ENCODE peak calls at places on chromosomes 6 and 20, in four cellular contexts. One of them, this sample, is unnamed. For H3K4me1, the result is how much of the 10 kb centered on the place peaks cover.

GRCh38 chr6:53440331-53440730 is 91.6 kb upstream of the ELOVL5 start:
- DNase-seq in Panc1: no peak
- DNase-seq in CD8-positive, alpha-beta T cell: no peak
- DNase-seq in uterus: no peak
- DNase-seq in this sample: no peak

GRCh38 chr6:106728296-106728870 is 99.0 kb downstream of the QRSL1 start:
- DNase-seq in CD8-positive, alpha-beta T cell: no peak
- DNase-seq in uterus: no peak
- DNase-seq in Panc1: no peak
- DNase-seq in this sample: no peak

GRCh38 chr20:57584768-57585461 is 24.0 kb downstream of the PCK1 start:
- DNase-seq in Panc1: no peak
- DNase-seq in uterus: no peak
- DNase-seq in CD8-positive, alpha-beta T cell: no peak
- DNase-seq in this sample: no peak

GRCh38 chr6:166112580-166112979 is 55.1 kb downstream of the TBXT start:
- DNase-seq in uterus: no peak
- DNase-seq in Panc1: no peak
- DNase-seq in CD8-positive, alpha-beta T cell: no peak
- DNase-seq in this sample: no peak

GRCh38 chr6:134363323-134364039 is 45.6 kb upstream of the SGK1 start:
- DNase-seq in uterus: no peak
- DNase-seq in CD8-positive, alpha-beta T cell: no peak
- DNase-seq in Panc1: no peak
- DNase-seq in this sample: no peak

GRCh38 chr20:5000263-5001173 is 792 bp downstream of the SLC23A2 start:
- DNase-seq in Panc1: no peak
- DNase-seq in CD8-positive, alpha-beta T cell: no peak
- DNase-seq in uterus: peak
- DNase-seq in this sample: peak

GRCh38 chr20:19826179-19826914 is 68.3 kb downstream of the RIN2 start:
- DNase-seq in uterus: no peak
- DNase-seq in Panc1: no peak
- DNase-seq in CD8-positive, alpha-beta T cell: no peak
- DNase-seq in this sample: no peak

GRCh38 chr6:43736844-43737243 is 33.2 kb upstream of the VEGFA start:
- DNase-seq in uterus: peak
- DNase-seq in CD8-positive, alpha-beta T cell: no peak
- DNase-seq in Panc1: no peak
- DNase-seq in this sample: no peak

GRCh38 chr20:41895633-41896032 is 277.5 kb upstream of the CHD6 start:
- DNase-seq in uterus: no peak
- DNase-seq in Panc1: no peak
- DNase-seq in CD8-positive, alpha-beta T cell: no peak
- DNase-seq in this sample: no peak

GRCh38 chr6:31896493-31896855 is 1.0 kb downstream of the EHMT2 start:
- DNase-seq in uterus: no peak
- DNase-seq in Panc1: no peak
- DNase-seq in CD8-positive, alpha-beta T cell: no peak
- DNase-seq in this sample: no peak

GRCh38 chr20:25053207-25054132 is 4.5 kb downstream of the ACSS1 start:
- DNase-seq in Panc1: no peak
- DNase-seq in uterus: peak
- DNase-seq in CD8-positive, alpha-beta T cell: no peak
- DNase-seq in this sample: peak

GRCh38 chr6:27518881-27519795 is 46.2 kb upstream of the ZNF184 start:
- DNase-seq in CD8-positive, alpha-beta T cell: peak
- DNase-seq in Panc1: peak
- DNase-seq in uterus: peak
- DNase-seq in this sample: peak

GRCh38 chr6:12769556-12770255 is 53.1 kb downstream of the PHACTR1 start:
- DNase-seq in Panc1: no peak
- DNase-seq in uterus: no peak
- DNase-seq in CD8-positive, alpha-beta T cell: no peak
- DNase-seq in this sample: no peak

GRCh38 chr6:22147983-22148797 is 148.6 kb downstream of the PRL start:
- DNase-seq in uterus: no peak
- DNase-seq in Panc1: no peak
- DNase-seq in CD8-positive, alpha-beta T cell: no peak
- DNase-seq in this sample: no peak

GRCh38 chr6:75579951-75580350 is 21.7 kb upstream of the SENP6 start:
- DNase-seq in uterus: no peak
- DNase-seq in CD8-positive, alpha-beta T cell: no peak
- DNase-seq in Panc1: no peak
- DNase-seq in this sample: no peak

GRCh38 chr6:148445620-148446019 is 103.0 kb downstream of the SASH1 start:
- DNase-seq in uterus: no peak
- DNase-seq in CD8-positive, alpha-beta T cell: no peak
- DNase-seq in Panc1: no peak
- DNase-seq in this sample: no peak

GRCh38 chr6:73579851-73580246 is 59.0 kb upstream of the EEF1A1 start:
- DNase-seq in uterus: peak
- DNase-seq in CD8-positive, alpha-beta T cell: no peak
- DNase-seq in Panc1: peak
- DNase-seq in this sample: peak

DNA sequence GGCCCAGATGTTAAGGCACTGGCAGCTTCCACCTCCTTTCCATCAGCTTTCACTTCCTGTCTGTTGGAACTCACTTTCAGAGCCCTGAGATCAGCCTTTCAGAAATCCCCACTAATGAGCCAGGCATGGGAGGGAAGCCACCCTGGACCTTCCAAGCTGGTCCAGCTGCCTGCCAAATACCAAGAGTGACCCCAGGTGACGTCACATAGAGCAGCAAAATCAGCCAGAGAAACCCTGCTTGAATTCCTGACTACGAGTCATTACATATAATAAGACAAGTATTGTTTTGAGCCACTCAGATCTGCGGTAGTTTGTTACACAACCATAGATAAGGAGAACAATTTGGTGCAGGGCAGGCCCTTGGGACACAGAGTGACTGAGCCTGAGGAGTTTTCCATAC is 556.0 kb upstream of the JAG1 start:
- DNase-seq in uterus: peak
- DNase-seq in Panc1: peak
- DNase-seq in CD8-positive, alpha-beta T cell: no peak
- DNase-seq in this sample: no peak
- TF ChIP-seq CTCF in uterus: no peak
- TF ChIP-seq CTCF in Panc1: no peak
- TF ChIP-seq CTCF in CD8-positive, alpha-beta T cell: no peak
- TF ChIP-seq CTCF in this sample: no peak

GRCh38 chr20:62162765-62163484 is 19.4 kb downstream of the SS18L1 start:
- DNase-seq in Panc1: no peak
- DNase-seq in CD8-positive, alpha-beta T cell: no peak
- DNase-seq in uterus: no peak
- DNase-seq in this sample: no peak

GRCh38 chr20:62161347-62161746 is 17.8 kb downstream of the SS18L1 start:
- DNase-seq in Panc1: no peak
- DNase-seq in uterus: no peak
- DNase-seq in CD8-positive, alpha-beta T cell: no peak
- DNase-seq in this sample: no peak

GRCh38 chr20:62163986-62164762 is 18.7 kb upstream of the MTG2 start:
- DNase-seq in uterus: no peak
- DNase-seq in CD8-positive, alpha-beta T cell: no peak
- DNase-seq in Panc1: no peak
- DNase-seq in this sample: no peak

GRCh38 chr20:62164879-62165761 is 17.7 kb upstream of the MTG2 start:
- DNase-seq in uterus: no peak
- DNase-seq in CD8-positive, alpha-beta T cell: no peak
- DNase-seq in Panc1: no peak
- DNase-seq in this sample: no peak

GRCh38 chr20:62163485-62163865 is 19.4 kb upstream of the MTG2 start:
- DNase-seq in Panc1: no peak
- DNase-seq in CD8-positive, alpha-beta T cell: no peak
- DNase-seq in uterus: no peak
- DNase-seq in this sample: no peak
- H3K4me1 ChIP-seq in Panc1: under half
- H3K4me1 ChIP-seq in CD8-positive, alpha-beta T cell: under half
- H3K4me1 ChIP-seq in uterus: under half
- H3K4me1 ChIP-seq in this sample: under half

DNA sequence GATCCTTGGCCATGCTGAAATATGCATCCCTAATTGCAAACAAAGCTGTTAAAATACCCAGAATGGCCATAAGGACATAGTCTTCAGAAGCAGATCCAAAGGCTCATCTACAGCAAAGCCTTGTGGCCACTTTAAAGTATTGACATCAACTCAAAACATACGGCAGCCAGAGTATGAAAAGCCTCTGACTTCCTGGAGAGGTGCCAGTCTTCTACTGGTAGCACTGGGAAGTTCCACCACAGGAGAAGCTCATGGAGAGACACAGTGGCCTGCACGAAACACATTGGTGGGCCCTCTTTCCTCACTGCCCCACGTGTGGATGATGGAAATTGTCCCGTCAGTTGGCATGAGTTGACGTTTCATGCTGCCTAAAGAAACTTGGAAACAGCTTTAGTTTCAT is 202.6 kb upstream of the HEY2 start:
- DNase-seq in Panc1: no peak
- DNase-seq in CD8-positive, alpha-beta T cell: no peak
- DNase-seq in uterus: no peak
- DNase-seq in this sample: no peak
- TF ChIP-seq CTCF in Panc1: no peak
- TF ChIP-seq CTCF in CD8-positive, alpha-beta T cell: no peak
- TF ChIP-seq CTCF in uterus: no peak
- TF ChIP-seq CTCF in this sample: no peak

GRCh38 chr20:63002511-63002910 is 4.3 kb downstream of the BHLHE23 start:
- DNase-seq in Panc1: no peak
- DNase-seq in CD8-positive, alpha-beta T cell: no peak
- DNase-seq in uterus: no peak
- DNase-seq in this sample: no peak
- H3K4me1 ChIP-seq in Panc1: under half
- H3K4me1 ChIP-seq in CD8-positive, alpha-beta T cell: under half
- H3K4me1 ChIP-seq in uterus: under half
- H3K4me1 ChIP-seq in this sample: under half